ENCODE peak calls at places on chromosomes 11 and 22, in six cellular contexts. K is ureter, C is midbrain, F is RPMI7951, D is GM19239, E is IMR-90. H is an unnamed sample.

GRCh38 chr11:74425100-74425499 is 26.9 kb upstream of the PGM2L1 start:
- DNase-seq in E (no peak), F (no peak), C (no peak), D (no peak), K (no peak), H (no peak)

GRCh38 chr11:118437046-118437735 is 899 bp downstream of the KMT2A start:
- DNase-seq in E (peak), D (no peak), F (peak), K (peak), C (peak), H (no peak)

GRCh38 chr11:44199816-44200215 is 104.3 kb downstream of the EXT2 start:
- DNase-seq in C (no peak), F (no peak), D (no peak), E (peak), K (no peak), H (no peak)

GRCh38 chr22:50627452-50627913 is 469 bp downstream of the ARSA start:
- DNase-seq in F (peak), E (no peak), D (no peak), C (no peak), K (no peak), H (no peak)

GRCh38 chr11:100639140-100639539 is 47.9 kb upstream of the ARHGAP42 start:
- DNase-seq in K (peak), F (peak), E (peak), D (no peak), C (peak), H (no peak)

GRCh38 chr22:27270818-27271510 is 530.6 kb downstream of the MN1 start:
- DNase-seq in D (no peak), C (no peak), F (peak), E (no peak), K (no peak), H (no peak)

GRCh38 chr11:127345819-127346459 is 345.4 kb upstream of the KIRREL3 start:
- DNase-seq in K (no peak), F (peak), D (peak), C (peak), E (peak), H (peak)

GRCh38 chr11:121389651-121390050 is 62.5 kb upstream of the SORL1 start:
- DNase-seq in F (no peak), D (no peak), E (no peak), C (peak), K (no peak), H (no peak)

GRCh38 chr11:19290356-19290755 is 49.6 kb upstream of the E2F8 start:
- DNase-seq in E (no peak), F (no peak), D (no peak), C (no peak), K (no peak), H (no peak)

GRCh38 chr11:65868076-65868667 is 4.4 kb downstream of the EFEMP2 start:
- DNase-seq in E (no peak), C (peak), K (no peak), F (no peak), D (no peak), H (no peak)